ENCODE peak calls at places on chromosome 7, in ten cellular contexts. One of them, this sample, is unnamed.

GRCh38 chr7:7271094-7271874 is 88.9 kb downstream of the C1GALT1 start:
- DNase-seq in GM12865: no peak
- DNase-seq in CD8-positive, alpha-beta T cell: no peak
- DNase-seq in BJ: no peak
- DNase-seq in HL-60: no peak
- DNase-seq in AG04450: no peak
- DNase-seq in thoracic aorta: no peak
- DNase-seq in ovary: no peak
- DNase-seq in dorsolateral prefrontal cortex: no peak
- DNase-seq in cardiac fibroblast: no peak
- DNase-seq in this sample: no peak

GRCh38 chr7:140475747-140476333 is 3.5 kb downstream of the MKRN1 start:
- DNase-seq in ovary: no peak
- DNase-seq in GM12865: peak
- DNase-seq in AG04450: peak
- DNase-seq in HL-60: no peak
- DNase-seq in CD8-positive, alpha-beta T cell: peak
- DNase-seq in BJ: no peak
- DNase-seq in dorsolateral prefrontal cortex: no peak
- DNase-seq in thoracic aorta: no peak
- DNase-seq in cardiac fibroblast: peak
- DNase-seq in this sample: no peak

GRCh38 chr7:14954035-14954434 is 51.5 kb upstream of the DGKB start:
- DNase-seq in CD8-positive, alpha-beta T cell: no peak
- DNase-seq in GM12865: no peak
- DNase-seq in AG04450: no peak
- DNase-seq in thoracic aorta: no peak
- DNase-seq in HL-60: no peak
- DNase-seq in ovary: no peak
- DNase-seq in BJ: no peak
- DNase-seq in dorsolateral prefrontal cortex: no peak
- DNase-seq in cardiac fibroblast: no peak
- DNase-seq in this sample: no peak

GRCh38 chr7:128090492-128090891 is 59.3 kb upstream of the LRRC4 start:
- DNase-seq in BJ: no peak
- DNase-seq in CD8-positive, alpha-beta T cell: no peak
- DNase-seq in cardiac fibroblast: no peak
- DNase-seq in ovary: no peak
- DNase-seq in GM12865: no peak
- DNase-seq in thoracic aorta: no peak
- DNase-seq in HL-60: no peak
- DNase-seq in dorsolateral prefrontal cortex: no peak
- DNase-seq in AG04450: no peak
- DNase-seq in this sample: no peak

GRCh38 chr7:135147899-135148721 is at the start of gene TMEM140:
- DNase-seq in CD8-positive, alpha-beta T cell: peak
- DNase-seq in GM12865: peak
- DNase-seq in ovary: no peak
- DNase-seq in BJ: no peak
- DNase-seq in dorsolateral prefrontal cortex: no peak
- DNase-seq in cardiac fibroblast: peak
- DNase-seq in thoracic aorta: no peak
- DNase-seq in AG04450: no peak
- DNase-seq in HL-60: no peak
- DNase-seq in this sample: no peak

GRCh38 chr7:45923290-45923689 is 2.2 kb upstream of the IGFBP3 start:
- DNase-seq in AG04450: no peak
- DNase-seq in thoracic aorta: no peak
- DNase-seq in CD8-positive, alpha-beta T cell: peak
- DNase-seq in cardiac fibroblast: peak
- DNase-seq in dorsolateral prefrontal cortex: peak
- DNase-seq in HL-60: no peak
- DNase-seq in BJ: no peak
- DNase-seq in GM12865: peak
- DNase-seq in ovary: peak
- DNase-seq in this sample: no peak

GRCh38 chr7:89780291-89780690 is 374.0 kb upstream of the STEAP1 start:
- DNase-seq in AG04450: no peak
- DNase-seq in GM12865: no peak
- DNase-seq in HL-60: no peak
- DNase-seq in CD8-positive, alpha-beta T cell: no peak
- DNase-seq in thoracic aorta: no peak
- DNase-seq in dorsolateral prefrontal cortex: no peak
- DNase-seq in cardiac fibroblast: no peak
- DNase-seq in ovary: no peak
- DNase-seq in BJ: no peak
- DNase-seq in this sample: no peak

GRCh38 chr7:129959480-129960332 is 6.9 kb upstream of the UBE2H start:
- DNase-seq in HL-60: peak
- DNase-seq in CD8-positive, alpha-beta T cell: no peak
- DNase-seq in dorsolateral prefrontal cortex: no peak
- DNase-seq in cardiac fibroblast: peak
- DNase-seq in GM12865: no peak
- DNase-seq in thoracic aorta: no peak
- DNase-seq in ovary: no peak
- DNase-seq in AG04450: no peak
- DNase-seq in BJ: no peak
- DNase-seq in this sample: no peak

GRCh38 chr7:23347682-23348180 is 48.6 kb downstream of the MALSU1 start:
- DNase-seq in dorsolateral prefrontal cortex: no peak
- DNase-seq in GM12865: no peak
- DNase-seq in HL-60: no peak
- DNase-seq in cardiac fibroblast: peak
- DNase-seq in BJ: peak
- DNase-seq in thoracic aorta: no peak
- DNase-seq in CD8-positive, alpha-beta T cell: no peak
- DNase-seq in ovary: no peak
- DNase-seq in AG04450: no peak
- DNase-seq in this sample: no peak

GRCh38 chr7:47150497-47151260 is 431.2 kb downstream of the TNS3 start:
- DNase-seq in CD8-positive, alpha-beta T cell: no peak
- DNase-seq in HL-60: no peak
- DNase-seq in GM12865: no peak
- DNase-seq in cardiac fibroblast: peak
- DNase-seq in BJ: no peak
- DNase-seq in thoracic aorta: no peak
- DNase-seq in ovary: no peak
- DNase-seq in dorsolateral prefrontal cortex: no peak
- DNase-seq in AG04450: no peak
- DNase-seq in this sample: no peak

GRCh38 chr7:318476-319266 is 28.7 kb downstream of the FOXL3 start:
- DNase-seq in BJ: no peak
- DNase-seq in HL-60: no peak
- DNase-seq in AG04450: no peak
- DNase-seq in GM12865: no peak
- DNase-seq in ovary: no peak
- DNase-seq in dorsolateral prefrontal cortex: no peak
- DNase-seq in cardiac fibroblast: no peak
- DNase-seq in thoracic aorta: no peak
- DNase-seq in CD8-positive, alpha-beta T cell: no peak
- DNase-seq in this sample: no peak

GRCh38 chr7:72805526-72806494 is 22.2 kb downstream of the TYW1B start:
- DNase-seq in ovary: no peak
- DNase-seq in CD8-positive, alpha-beta T cell: no peak
- DNase-seq in AG04450: no peak
- DNase-seq in GM12865: no peak
- DNase-seq in dorsolateral prefrontal cortex: no peak
- DNase-seq in BJ: peak
- DNase-seq in HL-60: peak
- DNase-seq in thoracic aorta: no peak
- DNase-seq in cardiac fibroblast: peak
- DNase-seq in this sample: no peak

GRCh38 chr7:139124084-139124914 is 14.8 kb upstream of the ZC3HAV1 start:
- DNase-seq in HL-60: no peak
- DNase-seq in GM12865: peak
- DNase-seq in cardiac fibroblast: no peak
- DNase-seq in AG04450: no peak
- DNase-seq in CD8-positive, alpha-beta T cell: no peak
- DNase-seq in thoracic aorta: no peak
- DNase-seq in ovary: no peak
- DNase-seq in BJ: no peak
- DNase-seq in dorsolateral prefrontal cortex: no peak
- DNase-seq in this sample: no peak

GRCh38 chr7:134854816-134855215 is 75.4 kb downstream of the CALD1 start:
- DNase-seq in GM12865: no peak
- DNase-seq in thoracic aorta: no peak
- DNase-seq in AG04450: no peak
- DNase-seq in dorsolateral prefrontal cortex: no peak
- DNase-seq in cardiac fibroblast: peak
- DNase-seq in HL-60: peak
- DNase-seq in BJ: no peak
- DNase-seq in ovary: no peak
- DNase-seq in CD8-positive, alpha-beta T cell: no peak
- DNase-seq in this sample: no peak

GRCh38 chr7:155889636-155890508 is 77.6 kb upstream of the SHH start:
- DNase-seq in ovary: no peak
- DNase-seq in HL-60: no peak
- DNase-seq in GM12865: no peak
- DNase-seq in CD8-positive, alpha-beta T cell: no peak
- DNase-seq in thoracic aorta: no peak
- DNase-seq in dorsolateral prefrontal cortex: no peak
- DNase-seq in BJ: no peak
- DNase-seq in cardiac fibroblast: no peak
- DNase-seq in AG04450: no peak
- DNase-seq in this sample: no peak

GRCh38 chr7:5053175-5053574 is 7.5 kb downstream of the RBAK start:
- DNase-seq in BJ: no peak
- DNase-seq in AG04450: no peak
- DNase-seq in ovary: no peak
- DNase-seq in GM12865: no peak
- DNase-seq in CD8-positive, alpha-beta T cell: no peak
- DNase-seq in cardiac fibroblast: no peak
- DNase-seq in thoracic aorta: no peak
- DNase-seq in dorsolateral prefrontal cortex: no peak
- DNase-seq in HL-60: no peak
- DNase-seq in this sample: no peak
- H3K4me3 ChIP-seq in BJ: no peak
- H3K4me3 ChIP-seq in AG04450: no peak
- H3K4me3 ChIP-seq in ovary: no peak
- H3K4me3 ChIP-seq in GM12865: no peak
- H3K4me3 ChIP-seq in CD8-positive, alpha-beta T cell: no peak
- H3K4me3 ChIP-seq in cardiac fibroblast: no peak
- H3K4me3 ChIP-seq in thoracic aorta: no peak
- H3K4me3 ChIP-seq in dorsolateral prefrontal cortex: no peak
- H3K4me3 ChIP-seq in HL-60: no peak
- H3K4me3 ChIP-seq in this sample: no peak

GRCh38 chr7:106050002-106050742 is 61.9 kb downstream of the SYPL1 start:
- DNase-seq in ovary: peak
- DNase-seq in GM12865: no peak
- DNase-seq in HL-60: no peak
- DNase-seq in AG04450: peak
- DNase-seq in dorsolateral prefrontal cortex: no peak
- DNase-seq in thoracic aorta: no peak
- DNase-seq in CD8-positive, alpha-beta T cell: no peak
- DNase-seq in cardiac fibroblast: peak
- DNase-seq in BJ: no peak
- DNase-seq in this sample: no peak
- TF ChIP-seq CTCF in ovary: no peak
- TF ChIP-seq CTCF in GM12865: no peak
- TF ChIP-seq CTCF in HL-60: no peak
- TF ChIP-seq CTCF in AG04450: peak
- TF ChIP-seq CTCF in dorsolateral prefrontal cortex: no peak
- TF ChIP-seq CTCF in thoracic aorta: no peak
- TF ChIP-seq CTCF in CD8-positive, alpha-beta T cell: no peak
- TF ChIP-seq CTCF in cardiac fibroblast: peak
- TF ChIP-seq CTCF in BJ: peak
- TF ChIP-seq CTCF in this sample: peak

GRCh38 chr7:99499356-99499712 is 747 bp downstream of the ZNF394 start:
- DNase-seq in thoracic aorta: no peak
- DNase-seq in BJ: no peak
- DNase-seq in cardiac fibroblast: peak
- DNase-seq in HL-60: peak
- DNase-seq in GM12865: peak
- DNase-seq in AG04450: no peak
- DNase-seq in ovary: no peak
- DNase-seq in CD8-positive, alpha-beta T cell: no peak
- DNase-seq in dorsolateral prefrontal cortex: no peak
- DNase-seq in this sample: no peak

GRCh38 chr7:99500637-99501009 is 542 bp upstream of the ZNF394 start:
- DNase-seq in GM12865: no peak
- DNase-seq in thoracic aorta: no peak
- DNase-seq in cardiac fibroblast: no peak
- DNase-seq in HL-60: no peak
- DNase-seq in ovary: peak
- DNase-seq in dorsolateral prefrontal cortex: no peak
- DNase-seq in CD8-positive, alpha-beta T cell: no peak
- DNase-seq in BJ: no peak
- DNase-seq in AG04450: no peak
- DNase-seq in this sample: no peak

GRCh38 chr7:99499713-99500636 is at the start of gene ZNF394:
- DNase-seq in thoracic aorta: peak
- DNase-seq in AG04450: peak
- DNase-seq in dorsolateral prefrontal cortex: peak
- DNase-seq in HL-60: peak
- DNase-seq in BJ: peak
- DNase-seq in GM12865: peak
- DNase-seq in cardiac fibroblast: peak
- DNase-seq in ovary: peak
- DNase-seq in CD8-positive, alpha-beta T cell: peak
- DNase-seq in this sample: peak

GRCh38 chr7:99498546-99498944 is 1.5 kb downstream of the ZNF394 start:
- DNase-seq in CD8-positive, alpha-beta T cell: no peak
- DNase-seq in thoracic aorta: no peak
- DNase-seq in cardiac fibroblast: no peak
- DNase-seq in AG04450: no peak
- DNase-seq in ovary: no peak
- DNase-seq in dorsolateral prefrontal cortex: no peak
- DNase-seq in HL-60: no peak
- DNase-seq in BJ: no peak
- DNase-seq in GM12865: no peak
- DNase-seq in this sample: no peak

GRCh38 chr7:99497771-99498545 is 2.1 kb downstream of the ZNF394 start:
- DNase-seq in HL-60: no peak
- DNase-seq in dorsolateral prefrontal cortex: no peak
- DNase-seq in cardiac fibroblast: no peak
- DNase-seq in CD8-positive, alpha-beta T cell: no peak
- DNase-seq in GM12865: no peak
- DNase-seq in BJ: no peak
- DNase-seq in AG04450: no peak
- DNase-seq in ovary: no peak
- DNase-seq in thoracic aorta: no peak
- DNase-seq in this sample: no peak
- H3K4me3 ChIP-seq in HL-60: peak
- H3K4me3 ChIP-seq in dorsolateral prefrontal cortex: peak
- H3K4me3 ChIP-seq in cardiac fibroblast: peak
- H3K4me3 ChIP-seq in CD8-positive, alpha-beta T cell: peak
- H3K4me3 ChIP-seq in GM12865: peak
- H3K4me3 ChIP-seq in BJ: peak
- H3K4me3 ChIP-seq in AG04450: peak
- H3K4me3 ChIP-seq in ovary: peak
- H3K4me3 ChIP-seq in thoracic aorta: peak
- H3K4me3 ChIP-seq in this sample: peak

DNA sequence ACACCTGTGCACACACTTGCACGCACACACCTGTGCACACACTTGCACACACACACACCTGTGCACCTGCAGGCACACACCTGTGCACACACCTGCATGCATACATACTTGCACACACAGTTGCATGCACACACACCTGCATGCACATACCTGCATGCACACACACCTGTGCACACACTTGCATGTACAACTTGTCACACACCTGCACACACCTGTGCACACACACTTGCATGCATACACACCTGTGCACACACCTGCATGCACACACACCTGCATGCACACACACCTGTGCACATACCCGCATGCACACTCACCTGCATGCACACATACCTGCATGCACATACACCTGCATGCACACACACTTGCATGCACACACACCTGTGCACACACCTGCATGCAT is 150.1 kb upstream of the RHEB start:
- DNase-seq in cardiac fibroblast: no peak
- DNase-seq in CD8-positive, alpha-beta T cell: no peak
- DNase-seq in GM12865: no peak
- DNase-seq in HL-60: no peak
- DNase-seq in thoracic aorta: no peak
- DNase-seq in BJ: no peak
- DNase-seq in ovary: no peak
- DNase-seq in dorsolateral prefrontal cortex: no peak
- DNase-seq in AG04450: no peak
- DNase-seq in this sample: no peak
- TF ChIP-seq CTCF in cardiac fibroblast: no peak
- TF ChIP-seq CTCF in CD8-positive, alpha-beta T cell: no peak
- TF ChIP-seq CTCF in GM12865: no peak
- TF ChIP-seq CTCF in HL-60: no peak
- TF ChIP-seq CTCF in thoracic aorta: no peak
- TF ChIP-seq CTCF in BJ: no peak
- TF ChIP-seq CTCF in ovary: no peak
- TF ChIP-seq CTCF in dorsolateral prefrontal cortex: no peak
- TF ChIP-seq CTCF in AG04450: no peak
- TF ChIP-seq CTCF in this sample: no peak

This sample was measured in GM12864.